ENCODE peak calls at places on chromosome X, in seven cellular contexts. One of them, this sample, is unnamed.

GRCh38 chrX:150526692-150527091 is 41.7 kb upstream of the MTM1 start:
- DNase-seq in H1: no peak
- DNase-seq in SK-N-SH: no peak
- DNase-seq in HepG2: no peak
- DNase-seq in K562: no peak
- DNase-seq in GM12878: no peak
- DNase-seq in HCT116: no peak
- DNase-seq in this sample: no peak

GRCh38 chrX:115679460-115679859 is 118.5 kb downstream of the PLS3 start:
- DNase-seq in H1: no peak
- DNase-seq in SK-N-SH: peak; percentile 61
- DNase-seq in HepG2: peak; percentile 5
- DNase-seq in K562: peak; percentile 7
- DNase-seq in GM12878: no peak
- DNase-seq in HCT116: peak; percentile 7
- DNase-seq in this sample: no peak

GRCh38 chrX:4268676-4269075 is 555.2 kb upstream of the PRKX start:
- DNase-seq in H1: no peak
- DNase-seq in SK-N-SH: no peak
- DNase-seq in HepG2: no peak
- DNase-seq in K562: no peak
- DNase-seq in GM12878: no peak
- DNase-seq in HCT116: no peak
- DNase-seq in this sample: no peak

GRCh38 chrX:134244043-134244442 is 7.1 kb downstream of the CCDC160 start:
- DNase-seq in H1: no peak
- DNase-seq in SK-N-SH: no peak
- DNase-seq in HepG2: no peak
- DNase-seq in K562: no peak
- DNase-seq in GM12878: no peak
- DNase-seq in HCT116: no peak
- DNase-seq in this sample: peak; percentile 5

GRCh38 chrX:39688576-39689373 is 409.0 kb downstream of the BCOR start:
- DNase-seq in H1: peak; percentile 63
- DNase-seq in SK-N-SH: peak; percentile 89
- DNase-seq in HepG2: peak; percentile 1
- DNase-seq in K562: peak; percentile 79
- DNase-seq in GM12878: no peak
- DNase-seq in HCT116: no peak
- DNase-seq in this sample: peak; percentile 76

GRCh38 chrX:153957224-153957623 is 12.8 kb upstream of the RENBP start:
- DNase-seq in H1: no peak
- DNase-seq in SK-N-SH: no peak
- DNase-seq in HepG2: no peak
- DNase-seq in K562: no peak
- DNase-seq in GM12878: no peak
- DNase-seq in HCT116: no peak
- DNase-seq in this sample: no peak

GRCh38 chrX:54785901-54786300 is 12.2 kb downstream of the ITIH6 start:
- DNase-seq in H1: peak; percentile 59
- DNase-seq in SK-N-SH: no peak
- DNase-seq in HepG2: peak; percentile 7
- DNase-seq in K562: peak; percentile 25
- DNase-seq in GM12878: no peak
- DNase-seq in HCT116: no peak
- DNase-seq in this sample: peak; percentile 65

GRCh38 chrX:48890934-48891401 is 6.6 kb downstream of the TIMM17B start:
- DNase-seq in H1: peak; percentile 52
- DNase-seq in SK-N-SH: peak; percentile 65
- DNase-seq in HepG2: no peak
- DNase-seq in K562: peak; percentile 28
- DNase-seq in GM12878: no peak
- DNase-seq in HCT116: no peak
- DNase-seq in this sample: no peak

GRCh38 chrX:97494756-97495372 is 611.2 kb downstream of the RPA4 start:
- DNase-seq in H1: no peak
- DNase-seq in SK-N-SH: no peak
- DNase-seq in HepG2: no peak
- DNase-seq in K562: no peak
- DNase-seq in GM12878: peak; percentile 31
- DNase-seq in HCT116: no peak
- DNase-seq in this sample: no peak

GRCh38 chrX:147550217-147550616 is 361.5 kb upstream of the FMR1 start:
- DNase-seq in H1: peak; percentile 63
- DNase-seq in SK-N-SH: peak; percentile 1
- DNase-seq in HepG2: peak; percentile 1
- DNase-seq in K562: peak; percentile 0
- DNase-seq in GM12878: no peak
- DNase-seq in HCT116: no peak
- DNase-seq in this sample: no peak

GRCh38 chrX:136176399-136176825 is 29.1 kb downstream of the FHL1 start:
- DNase-seq in H1: no peak
- DNase-seq in SK-N-SH: no peak
- DNase-seq in HepG2: no peak
- DNase-seq in K562: no peak
- DNase-seq in GM12878: no peak
- DNase-seq in HCT116: no peak
- DNase-seq in this sample: no peak

GRCh38 chrX:123860983-123861382 is 1.1 kb downstream of the XIAP start:
- DNase-seq in H1: no peak
- DNase-seq in SK-N-SH: no peak
- DNase-seq in HepG2: no peak
- DNase-seq in K562: peak; percentile 51
- DNase-seq in GM12878: no peak
- DNase-seq in HCT116: no peak
- DNase-seq in this sample: no peak

GRCh38 chrX:39953879-39954278 is 143.9 kb downstream of the BCOR start:
- DNase-seq in H1: no peak
- DNase-seq in SK-N-SH: no peak
- DNase-seq in HepG2: peak; percentile 88
- DNase-seq in K562: peak; percentile 50
- DNase-seq in GM12878: no peak
- DNase-seq in HCT116: peak; percentile 68
- DNase-seq in this sample: peak; percentile 88

GRCh38 chrX:55663584-55663983 is 40.4 kb downstream of the FOXR2 start:
- DNase-seq in H1: no peak
- DNase-seq in SK-N-SH: no peak
- DNase-seq in HepG2: no peak
- DNase-seq in K562: no peak
- DNase-seq in GM12878: no peak
- DNase-seq in HCT116: no peak
- DNase-seq in this sample: no peak

GRCh38 chrX:323721-324628 is 5.4 kb upstream of the GTPBP6 start:
- DNase-seq in H1: no peak
- DNase-seq in SK-N-SH: peak; percentile 66
- DNase-seq in HepG2: peak; percentile 68
- DNase-seq in K562: peak; percentile 70
- DNase-seq in GM12878: no peak
- DNase-seq in HCT116: peak; percentile 67
- DNase-seq in this sample: no peak

GRCh38 chrX:154517101-154517781 is 1.2 kb upstream of the FAM3A start:
- DNase-seq in H1: peak; percentile 49
- DNase-seq in SK-N-SH: no peak
- DNase-seq in HepG2: peak; percentile 67
- DNase-seq in K562: no peak
- DNase-seq in GM12878: no peak
- DNase-seq in HCT116: no peak
- DNase-seq in this sample: no peak

GRCh38 chrX:15391850-15392249 is 7.6 kb upstream of the VEGFD start:
- DNase-seq in H1: no peak
- DNase-seq in SK-N-SH: no peak
- DNase-seq in HepG2: no peak
- DNase-seq in K562: no peak
- DNase-seq in GM12878: no peak
- DNase-seq in HCT116: no peak
- DNase-seq in this sample: no peak

GRCh38 chrX:37860731-37861130 is 13.4 kb upstream of the DYNLT3 start:
- DNase-seq in H1: no peak
- DNase-seq in SK-N-SH: no peak
- DNase-seq in HepG2: no peak
- DNase-seq in K562: no peak
- DNase-seq in GM12878: no peak
- DNase-seq in HCT116: no peak
- DNase-seq in this sample: no peak

GRCh38 chrX:101390664-101391525 is at the start of gene RPL36A:
- DNase-seq in H1: peak; percentile 80
- DNase-seq in SK-N-SH: peak; percentile 83
- DNase-seq in HepG2: peak; percentile 87
- DNase-seq in K562: peak; percentile 96
- DNase-seq in GM12878: peak; percentile 63
- DNase-seq in HCT116: peak; percentile 78
- DNase-seq in this sample: peak; percentile 35

GRCh38 chrX:95367286-95367685 is 1317.4 kb upstream of the DIAPH2 start:
- DNase-seq in H1: no peak
- DNase-seq in SK-N-SH: no peak
- DNase-seq in HepG2: no peak
- DNase-seq in K562: no peak
- DNase-seq in GM12878: no peak
- DNase-seq in HCT116: no peak
- DNase-seq in this sample: no peak

GRCh38 chrX:153906126-153906917 is 1.8 kb downstream of the AVPR2 start:
- DNase-seq in H1: no peak
- DNase-seq in SK-N-SH: no peak
- DNase-seq in HepG2: no peak
- DNase-seq in K562: no peak
- DNase-seq in GM12878: no peak
- DNase-seq in HCT116: no peak
- DNase-seq in this sample: no peak

GRCh38 chrX:45347877-45348675 is 147.4 kb upstream of the DIPK2B start:
- DNase-seq in H1: no peak
- DNase-seq in SK-N-SH: no peak
- DNase-seq in HepG2: no peak
- DNase-seq in K562: no peak
- DNase-seq in GM12878: no peak
- DNase-seq in HCT116: no peak
- DNase-seq in this sample: no peak

GRCh38 chrX:13716905-13717304 is 17.5 kb downstream of the TRAPPC2 start:
- DNase-seq in H1: no peak
- DNase-seq in SK-N-SH: no peak
- DNase-seq in HepG2: no peak
- DNase-seq in K562: no peak
- DNase-seq in GM12878: no peak
- DNase-seq in HCT116: no peak
- DNase-seq in this sample: no peak

GRCh38 chrX:154484255-154485149 is 1.9 kb downstream of the UBL4A start:
- DNase-seq in H1: no peak
- DNase-seq in SK-N-SH: no peak
- DNase-seq in HepG2: no peak
- DNase-seq in K562: peak; percentile 92
- DNase-seq in GM12878: no peak
- DNase-seq in HCT116: no peak
- DNase-seq in this sample: no peak

GRCh38 chrX:47514553-47515235 is 31.7 kb upstream of the ZNF41 start:
- DNase-seq in H1: no peak
- DNase-seq in SK-N-SH: no peak
- DNase-seq in HepG2: no peak
- DNase-seq in K562: no peak
- DNase-seq in GM12878: no peak
- DNase-seq in HCT116: no peak
- DNase-seq in this sample: no peak
- TF ChIP-seq JUND in H1: no peak
- TF ChIP-seq JUND in SK-N-SH: no peak
- TF ChIP-seq JUND in HepG2: no peak
- TF ChIP-seq JUND in K562: no peak
- TF ChIP-seq JUND in GM12878: no peak
- TF ChIP-seq JUND in HCT116: no peak
- TF ChIP-seq JUND in this sample: no peak

GRCh38 chrX:112081781-112082482 is 644 bp downstream of the TRPC5 start:
- DNase-seq in H1: peak; percentile 49
- DNase-seq in SK-N-SH: peak; percentile 44
- DNase-seq in HepG2: no peak
- DNase-seq in K562: no peak
- DNase-seq in GM12878: no peak
- DNase-seq in HCT116: no peak
- DNase-seq in this sample: no peak
- TF ChIP-seq JUND in H1: no peak
- TF ChIP-seq JUND in SK-N-SH: no peak
- TF ChIP-seq JUND in HepG2: no peak
- TF ChIP-seq JUND in K562: no peak
- TF ChIP-seq JUND in GM12878: no peak
- TF ChIP-seq JUND in HCT116: no peak
- TF ChIP-seq JUND in this sample: no peak

GRCh38 chrX:120562569-120562926 is 1.8 kb upstream of the CUL4B start:
- DNase-seq in H1: no peak
- DNase-seq in SK-N-SH: no peak
- DNase-seq in HepG2: no peak
- DNase-seq in K562: peak; percentile 40
- DNase-seq in GM12878: no peak
- DNase-seq in HCT116: no peak
- DNase-seq in this sample: no peak
- TF ChIP-seq JUND in H1: no peak
- TF ChIP-seq JUND in SK-N-SH: no peak
- TF ChIP-seq JUND in HepG2: no peak
- TF ChIP-seq JUND in K562: no peak
- TF ChIP-seq JUND in GM12878: no peak
- TF ChIP-seq JUND in HCT116: no peak
- TF ChIP-seq JUND in this sample: no peak

DNA sequence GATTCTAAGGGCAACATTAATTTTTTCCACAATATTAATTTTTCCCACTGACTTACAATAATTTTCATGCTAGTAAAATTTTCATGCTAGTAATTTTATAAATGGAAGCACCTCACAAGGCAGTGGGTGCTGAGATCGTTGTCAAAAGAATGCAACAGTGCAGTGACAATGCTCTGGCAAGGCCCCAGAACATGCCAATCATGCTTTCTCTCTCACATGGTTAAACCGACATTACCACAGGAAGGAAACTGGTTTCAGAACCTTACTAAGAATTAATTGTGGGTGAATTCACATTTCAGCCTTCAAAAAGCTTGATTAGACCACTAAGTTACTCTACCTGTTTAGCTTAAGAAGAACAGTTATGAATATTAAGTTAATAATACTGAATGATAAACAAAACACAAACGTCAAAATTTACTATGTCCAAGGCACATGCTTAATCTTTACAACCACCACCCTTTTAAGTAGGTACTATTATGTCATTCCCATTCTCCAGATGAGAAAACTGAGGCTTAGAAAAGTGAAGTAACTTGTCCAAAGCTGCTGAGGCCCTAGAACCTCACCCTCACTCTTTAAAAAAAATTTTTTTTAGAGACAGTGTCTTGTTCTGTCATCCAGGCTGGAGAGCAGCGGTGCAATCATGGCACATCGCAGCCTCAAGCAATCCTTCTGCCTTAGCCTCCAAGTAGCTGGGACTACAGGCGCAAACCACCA is 10.0 kb upstream of the OPHN1 start:
- DNase-seq in H1: no peak
- DNase-seq in SK-N-SH: no peak
- DNase-seq in HepG2: peak; percentile 6
- DNase-seq in K562: no peak
- DNase-seq in GM12878: peak; percentile 9
- DNase-seq in HCT116: no peak
- DNase-seq in this sample: no peak
- TF ChIP-seq JUND in H1: no peak
- TF ChIP-seq JUND in SK-N-SH: no peak
- TF ChIP-seq JUND in HepG2: no peak
- TF ChIP-seq JUND in K562: no peak
- TF ChIP-seq JUND in GM12878: no peak
- TF ChIP-seq JUND in HCT116: no peak
- TF ChIP-seq JUND in this sample: no peak